ENCODE peak calls at places on chromosomes 13 and 19, in ten cellular contexts. A is bronchial epithelial cell, V is HCT116, Z is cardiac muscle cell, R is thoracic aorta, T is AG10803, F is cardiac fibroblast, P is glutamatergic neuron, E is A549, B is psoas muscle. N is an unnamed sample.

GRCh38 chr13:99694251-99694650 is 193.0 kb downstream of the TM9SF2 start:
- DNase-seq in T (no peak), E (no peak), Z (no peak), F (no peak), A (no peak), P (peak), V (no peak), R (no peak), B (no peak), N (no peak)

GRCh38 chr13:65606622-65607021 is 1623.5 kb downstream of the PCDH9 start:
- DNase-seq in E (no peak), Z (no peak), B (no peak), V (no peak), F (peak), P (no peak), R (no peak), T (peak), A (no peak), N (no peak)

GRCh38 chr19:46719629-46720515 is 3.0 kb upstream of the PRKD2 start:
- DNase-seq in Z (no peak), E (no peak), P (no peak), V (no peak), R (no peak), B (no peak), T (no peak), A (no peak), F (no peak), N (no peak)

GRCh38 chr19:2560369-2560768 is 84.4 kb downstream of the GADD45B start:
- DNase-seq in F (no peak), R (no peak), V (no peak), Z (no peak), A (no peak), T (no peak), P (no peak), E (no peak), B (no peak), N (no peak)

GRCh38 chr13:89082623-89083022 is 1411.5 kb downstream of the SLITRK5 start:
- DNase-seq in V (no peak), Z (no peak), R (no peak), F (no peak), P (no peak), T (no peak), B (no peak), A (no peak), E (no peak), N (no peak)

GRCh38 chr19:29882719-29883105 is 59.3 kb upstream of the URI1 start:
- DNase-seq in R (no peak), V (no peak), F (no peak), T (no peak), B (no peak), P (no peak), E (no peak), Z (no peak), A (no peak), N (no peak)

GRCh38 chr19:50695251-50696064 is 24.1 kb downstream of the SHANK1 start:
- DNase-seq in E (peak), Z (peak), P (peak), B (no peak), R (no peak), F (peak), V (no peak), T (no peak), A (no peak), N (peak)

GRCh38 chr19:3667766-3668165 is 32.5 kb downstream of the PIP5K1C start:
- DNase-seq in A (no peak), Z (no peak), B (no peak), V (no peak), E (no peak), T (no peak), R (no peak), F (no peak), P (no peak), N (no peak)

GRCh38 chr19:17706750-17707181 is 12.5 kb upstream of the MAP1S start:
- DNase-seq in R (no peak), Z (peak), V (peak), B (no peak), F (peak), T (no peak), A (peak), E (peak), P (peak), N (no peak)

GRCh38 chr13:104008571-104009435 is 942.6 kb upstream of the SLC10A2 start:
- DNase-seq in T (no peak), P (no peak), Z (no peak), F (peak), E (no peak), R (no peak), V (no peak), B (no peak), A (peak), N (no peak)

GRCh38 chr13:98157188-98157587 is 14.3 kb downstream of the FARP1 start:
- DNase-seq in R (no peak), V (no peak), A (no peak), T (no peak), P (no peak), B (no peak), Z (no peak), E (no peak), F (no peak), N (no peak)

GRCh38 chr19:30665449-30665848 is 293.3 kb downstream of the ZNF536 start:
- DNase-seq in V (no peak), F (no peak), E (no peak), R (no peak), P (no peak), A (no peak), Z (no peak), B (no peak), T (no peak), N (no peak)

GRCh38 chr13:100473087-100473486 is 115.5 kb downstream of the GGACT start:
- DNase-seq in R (no peak), V (no peak), P (no peak), E (no peak), Z (peak), T (no peak), B (no peak), A (no peak), F (no peak), N (no peak)

GRCh38 chr13:40399756-40400155 is 266.7 kb downstream of the FOXO1 start:
- DNase-seq in P (no peak), B (no peak), R (no peak), T (no peak), F (no peak), V (no peak), E (no peak), Z (no peak), A (no peak), N (no peak)

GRCh38 chr19:6632002-6632621 is 37.8 kb downstream of the TNFSF14 start:
- DNase-seq in Z (peak), V (peak), R (peak), F (peak), E (peak), A (peak), T (peak), P (peak), B (no peak), N (peak)

GRCh38 chr19:7986321-7987083 is 18.9 kb downstream of the ELAVL1 start:
- DNase-seq in B (no peak), A (peak), V (no peak), P (no peak), Z (no peak), E (peak), F (peak), R (no peak), T (peak), N (no peak)

GRCh38 chr13:24276310-24276709 is 33.1 kb upstream of the C1QTNF9 start:
- DNase-seq in R (no peak), T (no peak), A (no peak), B (no peak), Z (no peak), P (no peak), V (no peak), F (no peak), E (no peak), N (no peak)

GRCh38 chr19:13841339-13842293 is 35.3 kb upstream of the NANOS3 start:
- DNase-seq in B (peak), V (no peak), P (no peak), Z (no peak), E (peak), F (peak), R (no peak), T (peak), A (no peak), N (no peak)

GRCh38 chr13:98922306-98922705 is 55.6 kb downstream of the DOCK9 start:
- DNase-seq in Z (no peak), T (no peak), B (no peak), E (no peak), R (no peak), A (no peak), F (peak), V (no peak), P (no peak), N (no peak)

GRCh38 chr19:50447750-50448149 is 15.1 kb downstream of the MYBPC2 start:
- DNase-seq in V (no peak), A (no peak), B (no peak), F (no peak), P (no peak), Z (no peak), T (no peak), E (no peak), R (no peak), N (no peak)

GRCh38 chr13:45564108-45564507 is 51.4 kb downstream of the ERICH6B start:
- DNase-seq in A (peak), Z (peak), V (no peak), T (peak), F (peak), E (peak), R (no peak), P (no peak), B (no peak), N (no peak)

GRCh38 chr19:9251236-9251635 is 506 bp downstream of the OR7E24 start:
- DNase-seq in V (no peak), Z (no peak), R (no peak), B (no peak), E (no peak), F (no peak), A (no peak), P (no peak), T (no peak), N (no peak)

GRCh38 chr19:20513179-20513934 is 52.2 kb downstream of the ZNF737 start:
- DNase-seq in A (no peak), V (no peak), Z (no peak), P (no peak), R (no peak), F (no peak), T (no peak), E (no peak), B (no peak), N (no peak)

GRCh38 chr19:19418548-19419260 is 13.2 kb downstream of the GATAD2A start:
- DNase-seq in T (peak), V (no peak), F (no peak), P (no peak), R (no peak), Z (no peak), E (no peak), A (no peak), B (no peak), N (no peak)

GRCh38 chr19:35975608-35976214 is 19.3 kb upstream of the SDHAF1 start:
- DNase-seq in T (no peak), R (no peak), B (no peak), V (no peak), A (no peak), E (no peak), P (no peak), Z (peak), F (no peak), N (peak)

GRCh38 chr13:44474122-44474910 is 100.7 kb downstream of the SERP2 start:
- DNase-seq in F (peak), P (no peak), Z (peak), B (no peak), A (no peak), R (no peak), E (peak), V (peak), T (peak), N (no peak)

GRCh38 chr13:113152894-113153809 is 5.3 kb upstream of the PROZ start:
- DNase-seq in Z (peak), R (no peak), E (peak), T (no peak), P (peak), A (no peak), B (peak), F (peak), V (no peak), N (peak)

GRCh38 chr13:98026457-98026857 is 73.0 kb downstream of the IPO5 start:
- DNase-seq in Z (no peak), A (no peak), T (peak), B (no peak), V (no peak), E (peak), R (no peak), F (peak), P (no peak), N (no peak)

GRCh38 chr19:19081642-19082151 is 17.9 kb downstream of the SLC25A42 start:
- DNase-seq in Z (no peak), P (no peak), F (peak), E (no peak), T (peak), B (peak), R (no peak), A (no peak), V (no peak), N (no peak)

GRCh38 chr19:45063851-45064801 is 12.2 kb downstream of the ZNF296 start:
- DNase-seq in R (no peak), E (no peak), A (no peak), T (no peak), B (no peak), P (no peak), F (no peak), V (no peak), Z (no peak), N (no peak)

GRCh38 chr13:51958217-51958547 is 53.1 kb downstream of the ATP7B start:
- DNase-seq in F (no peak), Z (no peak), T (no peak), V (no peak), E (no peak), P (no peak), R (no peak), B (no peak), A (peak), N (no peak)

GRCh38 chr19:19207637-19208582 is 3.8 kb upstream of the NCAN start:
- DNase-seq in E (no peak), V (no peak), P (no peak), T (no peak), B (no peak), R (no peak), F (no peak), Z (no peak), A (no peak), N (no peak)

GRCh38 chr19:4922530-4923378 is 13.5 kb downstream of the UHRF1 start:
- DNase-seq in Z (no peak), T (no peak), P (peak), F (no peak), V (no peak), A (no peak), E (no peak), R (no peak), B (no peak), N (no peak)

GRCh38 chr13:72656357-72656756 is 71.1 kb downstream of the MZT1 start:
- DNase-seq in Z (no peak), F (no peak), V (no peak), E (no peak), B (no peak), A (no peak), P (no peak), R (no peak), T (no peak), N (no peak)

GRCh38 chr13:72645521-72645920 is 81.9 kb downstream of the MZT1 start:
- DNase-seq in B (no peak), E (no peak), F (no peak), V (no peak), R (no peak), Z (no peak), A (no peak), T (no peak), P (no peak), N (no peak)

GRCh38 chr13:72652681-72653080 is 74.7 kb downstream of the MZT1 start:
- DNase-seq in Z (no peak), A (peak), V (no peak), B (no peak), T (no peak), E (no peak), R (no peak), F (peak), P (no peak), N (no peak)

GRCh38 chr13:72648513-72649065 is 78.8 kb downstream of the MZT1 start:
- DNase-seq in T (no peak), E (peak), F (no peak), V (peak), Z (peak), P (no peak), B (no peak), A (no peak), R (no peak), N (no peak)

DNA sequence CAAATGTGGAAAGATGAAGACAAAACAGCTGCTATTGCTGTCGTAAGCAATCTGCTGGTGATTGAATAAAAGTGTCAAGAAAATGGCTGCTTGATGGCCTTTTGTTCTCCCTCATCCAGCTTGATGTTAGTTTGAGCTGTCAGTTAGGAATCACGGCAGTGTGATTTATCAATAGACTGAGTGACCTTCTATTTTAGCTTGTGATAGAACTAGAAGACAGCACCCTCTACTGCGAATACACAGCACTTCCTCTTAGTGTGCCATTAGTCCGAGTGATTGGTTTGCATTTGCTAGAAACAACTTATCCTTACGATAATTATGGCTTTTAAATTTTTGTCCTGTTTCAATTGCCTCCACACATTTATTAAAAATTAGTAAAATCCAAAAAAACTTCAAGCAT is 76.2 kb downstream of the MZT1 start:
- DNase-seq in E (no peak), Z (peak), B (no peak), P (no peak), R (no peak), T (no peak), A (peak), F (no peak), V (peak), N (no peak)
- TF ChIP-seq CTCF in E (no peak), Z (no peak), B (no peak), P (peak), R (no peak), T (no peak), A (peak), F (peak), V (peak), N (no peak)

DNA sequence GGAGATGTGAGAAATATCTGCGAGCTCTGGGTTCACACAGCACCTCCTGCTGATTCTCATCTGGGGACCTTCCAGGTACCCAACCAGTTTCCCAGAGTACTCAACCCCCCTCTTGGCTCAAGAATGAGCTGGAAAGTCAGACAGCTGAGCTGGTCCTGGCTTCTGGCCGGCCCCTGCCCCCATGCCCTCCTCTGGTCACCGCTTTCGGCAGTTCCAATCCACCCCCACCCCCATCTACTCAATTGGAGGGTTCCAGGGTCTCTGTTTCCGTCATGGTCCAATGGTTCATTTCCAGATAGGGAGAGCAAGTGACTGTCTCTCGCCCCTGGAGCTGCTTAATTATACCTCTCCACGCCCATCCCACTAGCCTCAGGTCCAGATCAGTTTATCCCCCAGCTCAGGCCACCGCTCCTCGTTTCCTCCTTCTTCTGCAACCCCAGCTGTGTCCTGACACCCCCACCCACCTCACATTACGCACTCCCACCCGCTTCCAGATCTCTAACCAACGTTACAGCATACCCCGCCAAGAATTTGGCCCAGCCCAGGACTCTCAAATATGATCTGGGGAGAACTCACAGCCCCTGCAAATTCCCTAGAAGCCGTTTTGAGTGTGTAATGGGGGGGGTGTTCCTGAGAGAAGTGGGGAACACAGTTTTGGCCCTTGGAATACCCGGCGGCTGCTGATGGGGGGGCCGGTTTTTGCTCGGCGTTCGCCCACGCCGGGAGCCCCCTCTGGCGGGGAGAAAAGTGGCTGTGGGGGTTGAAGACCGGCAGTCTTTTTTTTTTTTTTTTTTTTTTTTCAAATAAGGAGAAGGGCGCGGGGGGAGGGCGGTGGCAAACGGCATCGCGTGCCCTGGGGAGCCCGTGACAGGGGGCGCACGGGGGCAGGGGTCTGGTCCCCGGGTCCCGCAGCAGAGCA is 1.8 kb upstream of the PDE4A start:
- DNase-seq in P (no peak), V (no peak), R (no peak), F (no peak), B (no peak), Z (peak), E (peak), T (no peak), A (no peak), N (no peak)
- TF ChIP-seq CTCF in P (no peak), V (peak), R (no peak), F (no peak), B (no peak), Z (peak), E (no peak), T (no peak), A (peak), N (no peak)

GRCh38 chr19:10334340-10335148 is 1.2 kb upstream of the RAVER1 start:
- DNase-seq in P (peak), T (peak), R (peak), Z (peak), B (peak), E (peak), V (peak), A (peak), F (peak), N (peak)
- TF ChIP-seq CTCF in P (no peak), T (peak), R (peak), Z (peak), B (no peak), E (no peak), V (no peak), A (peak), F (no peak), N (no peak)

DNA sequence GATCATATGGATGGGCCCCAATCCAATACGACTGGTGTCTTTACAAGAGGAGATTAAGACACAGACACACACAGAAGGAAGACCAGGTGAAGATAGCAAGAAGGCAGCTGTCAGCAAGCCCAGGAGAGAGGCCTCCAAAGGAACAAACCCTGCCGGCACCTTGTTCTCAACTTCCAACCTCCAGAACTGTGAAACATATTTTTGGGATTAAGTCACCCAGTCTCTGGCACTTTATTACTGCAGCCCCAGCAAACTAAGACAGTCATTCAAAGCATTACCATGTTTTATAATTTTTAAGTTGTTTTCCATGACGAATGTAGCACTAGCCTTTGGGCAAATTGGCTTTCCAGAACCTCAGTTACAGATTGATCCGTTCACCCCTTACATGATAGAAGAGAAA is 11.3 kb downstream of the STARD13 start:
- DNase-seq in R (no peak), E (no peak), T (no peak), P (no peak), F (no peak), V (no peak), A (no peak), B (no peak), Z (no peak), N (no peak)
- TF ChIP-seq CTCF in R (no peak), E (no peak), T (no peak), P (no peak), F (no peak), V (no peak), A (no peak), B (no peak), Z (no peak), N (no peak)

GRCh38 chr13:64470751-64471150 is 2759.4 kb downstream of the PCDH9 start:
- DNase-seq in A (no peak), P (no peak), B (no peak), R (no peak), Z (no peak), V (no peak), E (no peak), F (no peak), T (no peak), N (no peak)

DNA sequence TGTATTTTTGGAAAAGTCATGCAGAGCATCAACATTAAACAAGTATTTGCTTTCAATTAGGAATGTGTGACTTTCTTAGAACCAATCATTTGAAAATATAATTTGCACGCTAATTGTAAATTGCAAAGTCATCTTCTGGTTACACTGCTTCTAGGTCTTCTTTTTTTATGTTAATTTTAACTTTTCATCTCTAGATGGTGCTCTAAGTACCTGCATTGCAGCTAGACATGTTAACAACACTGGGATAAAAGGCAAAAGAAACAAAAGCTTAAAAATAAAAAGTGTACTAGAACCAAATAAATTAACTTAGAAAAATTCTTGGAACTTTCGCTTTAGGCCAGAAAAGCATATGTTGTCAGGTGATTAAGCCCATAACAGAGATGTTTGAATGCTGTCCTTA is 2758.2 kb downstream of the PCDH9 start:
- DNase-seq in B (no peak), E (peak), A (peak), R (no peak), Z (peak), F (peak), T (peak), V (peak), P (no peak), N (no peak)
- TF ChIP-seq CTCF in B (peak), E (peak), A (peak), R (peak), Z (peak), F (peak), T (peak), V (peak), P (no peak), N (peak)

GRCh38 chr13:108968566-108968965 is 339.2 kb downstream of the MYO16 start:
- DNase-seq in F (no peak), E (no peak), P (no peak), B (no peak), T (no peak), A (peak), Z (no peak), R (no peak), V (no peak), N (no peak)
- TF ChIP-seq CTCF in F (no peak), E (no peak), P (no peak), B (no peak), T (no peak), A (no peak), Z (no peak), R (no peak), V (no peak), N (no peak)

N was measured in endothelial cell.